ENCODE peak calls at places on chromosome 4, in four cellular contexts. One of them, this sample, is unnamed.
A peak's percentile ranks its signal among the peaks of the same experiment; 100 is the strongest.

GRCh38 chr4:155854597-155855226 is 11.4 kb downstream of the ASIC5 start:
- DNase-seq in GM23248: peak; percentile 65
- DNase-seq in mesendoderm: no peak
- DNase-seq in neuronal stem cell: peak; percentile 46
- DNase-seq in this sample: no peak

GRCh38 chr4:8558080-8558960 is 21.9 kb upstream of the GPR78 start:
- DNase-seq in GM23248: peak; percentile 85
- DNase-seq in mesendoderm: no peak
- DNase-seq in neuronal stem cell: no peak
- DNase-seq in this sample: no peak

GRCh38 chr4:79049840-79050520 is 110.7 kb upstream of the PAQR3 start:
- DNase-seq in GM23248: peak; percentile 49
- DNase-seq in mesendoderm: no peak
- DNase-seq in neuronal stem cell: no peak
- DNase-seq in this sample: no peak

GRCh38 chr4:1976416-1977352 is 32.1 kb downstream of the NELFA start:
- DNase-seq in GM23248: no peak
- DNase-seq in mesendoderm: no peak
- DNase-seq in neuronal stem cell: no peak
- DNase-seq in this sample: no peak

GRCh38 chr4:7295917-7296660 is 103.8 kb downstream of the SORCS2 start:
- DNase-seq in GM23248: peak; percentile 62
- DNase-seq in mesendoderm: no peak
- DNase-seq in neuronal stem cell: no peak
- DNase-seq in this sample: no peak

GRCh38 chr4:110589297-110589696 is 33.6 kb downstream of the PITX2 start:
- DNase-seq in GM23248: peak; percentile 62
- DNase-seq in mesendoderm: no peak
- DNase-seq in neuronal stem cell: no peak
- DNase-seq in this sample: no peak

GRCh38 chr4:147899512-147899911 is 167.6 kb downstream of the ARHGAP10 start:
- DNase-seq in GM23248: peak; percentile 48
- DNase-seq in mesendoderm: no peak
- DNase-seq in neuronal stem cell: no peak
- DNase-seq in this sample: no peak

GRCh38 chr4:45580306-45580705 is 543.5 kb downstream of the GABRG1 start:
- DNase-seq in GM23248: no peak
- DNase-seq in mesendoderm: no peak
- DNase-seq in neuronal stem cell: no peak
- DNase-seq in this sample: no peak

GRCh38 chr4:179626687-179627086 is 2184.4 kb upstream of the AGA start:
- DNase-seq in GM23248: no peak
- DNase-seq in mesendoderm: peak; percentile 71
- DNase-seq in neuronal stem cell: no peak
- DNase-seq in this sample: peak; percentile 15

GRCh38 chr4:72631296-72631695 is 62.3 kb upstream of the ADAMTS3 start:
- DNase-seq in GM23248: peak; percentile 84
- DNase-seq in mesendoderm: no peak
- DNase-seq in neuronal stem cell: no peak
- DNase-seq in this sample: no peak

DNA sequence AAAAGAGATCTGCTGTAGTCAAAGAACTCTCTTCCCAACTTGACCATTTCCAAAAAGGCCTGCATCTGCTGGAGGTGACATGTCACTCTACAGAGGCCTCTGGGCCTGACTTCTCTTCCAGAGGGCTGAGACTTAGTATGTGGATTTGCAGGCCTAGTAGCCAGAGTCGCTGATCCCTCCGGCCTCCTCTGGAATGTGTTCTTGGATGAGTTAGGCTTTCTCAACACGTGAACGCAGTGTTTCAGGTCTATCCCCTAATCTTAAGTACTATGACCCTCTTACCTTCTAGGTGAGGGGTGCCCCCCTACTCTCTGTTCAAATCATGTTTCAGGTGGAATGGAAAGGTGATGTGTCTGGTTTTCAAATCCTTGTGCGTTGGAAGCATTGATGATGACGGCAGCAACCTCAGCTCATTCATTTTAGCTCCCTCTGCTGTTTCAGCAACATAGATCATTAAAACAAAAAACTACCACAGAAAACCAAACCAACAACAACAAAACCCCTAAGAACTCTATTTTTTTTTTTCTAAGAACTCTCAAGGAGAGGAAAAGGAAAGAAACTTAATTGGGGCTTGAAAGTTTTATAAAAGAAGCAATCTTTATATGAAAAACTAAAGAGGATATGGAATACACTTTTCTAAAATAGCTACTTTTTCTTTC is 56.4 kb downstream of the RWDD4 start:
- DNase-seq in GM23248: peak; percentile 53
- DNase-seq in mesendoderm: peak; percentile 54
- DNase-seq in neuronal stem cell: no peak
- DNase-seq in this sample: no peak
- H3K9ac ChIP-seq in GM23248: no peak overlapping the region
- H3K9ac ChIP-seq in mesendoderm: no peak overlapping the region
- H3K9ac ChIP-seq in neuronal stem cell: no peak overlapping the region
- H3K9ac ChIP-seq in this sample: no peak overlapping the region

GRCh38 chr4:67371563-67371962 is 173.7 kb downstream of the CENPC start:
- DNase-seq in GM23248: no peak
- DNase-seq in mesendoderm: no peak
- DNase-seq in neuronal stem cell: no peak
- DNase-seq in this sample: peak; percentile 28

DNA sequence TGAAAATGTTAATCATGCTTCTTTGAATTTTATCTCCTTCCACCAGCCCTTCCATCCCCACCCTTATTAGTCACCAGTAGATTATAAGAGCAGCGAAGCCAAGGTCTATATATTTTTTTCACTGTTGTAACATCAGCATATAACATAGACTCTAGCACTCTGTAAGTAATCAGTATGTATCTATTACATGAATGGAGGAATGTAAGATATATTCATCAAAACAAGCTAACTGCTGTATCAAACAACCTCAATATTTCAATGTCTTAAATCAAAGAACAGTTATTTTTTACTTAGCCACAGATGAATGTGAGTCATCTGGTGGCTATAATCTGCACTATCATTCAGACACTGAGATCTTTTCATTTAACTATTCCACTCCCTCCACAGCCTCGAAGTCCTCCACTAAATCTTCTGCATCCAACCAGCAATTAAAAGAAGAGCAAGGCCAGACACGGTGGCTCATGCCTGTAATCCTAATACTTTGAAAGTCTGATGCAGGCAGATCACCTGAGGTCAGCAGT is 178.9 kb downstream of the CENPC start:
- DNase-seq in GM23248: peak; percentile 2
- DNase-seq in mesendoderm: no peak
- DNase-seq in neuronal stem cell: no peak
- DNase-seq in this sample: no peak
- H3K27me3 ChIP-seq in GM23248: no peaks in the 10 kb centered on the region
- H3K27me3 ChIP-seq in mesendoderm: no peaks in the 10 kb centered on the region
- H3K27me3 ChIP-seq in neuronal stem cell: no peaks in the 10 kb centered on the region
- H3K27me3 ChIP-seq in this sample: no peaks in the 10 kb centered on the region

GRCh38 chr4:127634181-127634580 is 1.4 kb downstream of the INTU start:
- DNase-seq in GM23248: peak; percentile 79
- DNase-seq in mesendoderm: no peak
- DNase-seq in neuronal stem cell: no peak
- DNase-seq in this sample: no peak
- H3K9ac ChIP-seq in GM23248: no peak overlapping the region
- H3K9ac ChIP-seq in mesendoderm: no peak overlapping the region
- H3K9ac ChIP-seq in neuronal stem cell: no peak overlapping the region
- H3K9ac ChIP-seq in this sample: no peak overlapping the region

GRCh38 chr4:3676907-3677495 is 89.2 kb upstream of the ADRA2C start:
- DNase-seq in GM23248: no peak
- DNase-seq in mesendoderm: no peak
- DNase-seq in neuronal stem cell: no peak
- DNase-seq in this sample: no peak
- H3K27me3 ChIP-seq in GM23248: peaks cover 4% of the 10 kb centered on the region
- H3K27me3 ChIP-seq in mesendoderm: no peaks in the 10 kb centered on the region
- H3K27me3 ChIP-seq in neuronal stem cell: peaks cover 8% of the 10 kb centered on the region
- H3K27me3 ChIP-seq in this sample: peaks cover 15% of the 10 kb centered on the region

DNA sequence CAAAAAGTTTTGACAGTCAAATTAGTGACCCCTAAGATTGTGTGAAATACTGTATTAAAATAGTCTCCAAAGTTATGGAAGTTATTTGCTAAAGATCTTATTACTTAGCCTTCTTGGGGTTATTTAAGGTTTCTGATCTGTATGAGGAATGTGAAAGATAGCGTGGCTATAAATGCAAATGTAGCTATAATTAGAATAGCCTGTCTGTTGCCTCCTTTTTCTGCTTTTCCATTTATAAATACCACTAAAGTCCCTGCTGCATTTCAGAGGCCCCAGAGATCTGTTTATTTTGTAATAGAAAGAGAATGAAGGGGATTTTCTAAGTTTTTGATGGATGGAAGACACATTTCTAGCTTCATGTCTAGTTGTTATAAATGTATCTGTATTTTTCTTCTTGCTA is 74.1 kb downstream of the INTS12 start:
- DNase-seq in GM23248: no peak
- DNase-seq in mesendoderm: no peak
- DNase-seq in neuronal stem cell: no peak
- DNase-seq in this sample: no peak
- H3K9ac ChIP-seq in GM23248: no peak overlapping the region
- H3K9ac ChIP-seq in mesendoderm: no peak overlapping the region
- H3K9ac ChIP-seq in neuronal stem cell: no peak overlapping the region
- H3K9ac ChIP-seq in this sample: no peak overlapping the region